ENCODE peak calls at places on chromosome 5, in nine cellular contexts. One of them, this sample, is unnamed.

GRCh38 chr5:98424681-98425454 is 348.6 kb upstream of the RGMB start:
- DNase-seq in fibroblast of villous mesenchyme: peak
- DNase-seq in activated T-cell treated with anti-CD3 and anti-CD28 coated beads for 48 hours: no peak
- DNase-seq in H4: no peak
- DNase-seq in SW 1271: no peak
- DNase-seq in GM23248: peak
- DNase-seq in activated gamma-delta T cell treated with anti-CD3 and anti-CD28 coated beads, Interleukin-2, amount 50 U/mL, for 16 hours: no peak
- DNase-seq in ascending aorta: no peak
- DNase-seq in NCI-H1105: no peak
- DNase-seq in this sample: no peak

GRCh38 chr5:101929628-101930027 is 366.5 kb downstream of the SLCO4C1 start:
- DNase-seq in fibroblast of villous mesenchyme: no peak
- DNase-seq in activated T-cell treated with anti-CD3 and anti-CD28 coated beads for 48 hours: no peak
- DNase-seq in H4: no peak
- DNase-seq in SW 1271: no peak
- DNase-seq in GM23248: no peak
- DNase-seq in activated gamma-delta T cell treated with anti-CD3 and anti-CD28 coated beads, Interleukin-2, amount 50 U/mL, for 16 hours: no peak
- DNase-seq in ascending aorta: no peak
- DNase-seq in NCI-H1105: no peak
- DNase-seq in this sample: no peak

GRCh38 chr5:129199308-129199707 is 104.8 kb downstream of the ISOC1 start:
- DNase-seq in fibroblast of villous mesenchyme: no peak
- DNase-seq in activated T-cell treated with anti-CD3 and anti-CD28 coated beads for 48 hours: no peak
- DNase-seq in H4: no peak
- DNase-seq in SW 1271: no peak
- DNase-seq in GM23248: no peak
- DNase-seq in activated gamma-delta T cell treated with anti-CD3 and anti-CD28 coated beads, Interleukin-2, amount 50 U/mL, for 16 hours: no peak
- DNase-seq in ascending aorta: no peak
- DNase-seq in NCI-H1105: no peak
- DNase-seq in this sample: no peak

GRCh38 chr5:168192120-168192519 is 99.3 kb upstream of the WWC1 start:
- DNase-seq in fibroblast of villous mesenchyme: no peak
- DNase-seq in activated T-cell treated with anti-CD3 and anti-CD28 coated beads for 48 hours: no peak
- DNase-seq in H4: no peak
- DNase-seq in SW 1271: no peak
- DNase-seq in GM23248: no peak
- DNase-seq in activated gamma-delta T cell treated with anti-CD3 and anti-CD28 coated beads, Interleukin-2, amount 50 U/mL, for 16 hours: no peak
- DNase-seq in ascending aorta: no peak
- DNase-seq in NCI-H1105: no peak
- DNase-seq in this sample: no peak

GRCh38 chr5:92554447-92555085 is 1026.5 kb downstream of the NR2F1-AS1 start:
- DNase-seq in fibroblast of villous mesenchyme: no peak
- DNase-seq in activated T-cell treated with anti-CD3 and anti-CD28 coated beads for 48 hours: no peak
- DNase-seq in H4: no peak
- DNase-seq in SW 1271: no peak
- DNase-seq in GM23248: no peak
- DNase-seq in activated gamma-delta T cell treated with anti-CD3 and anti-CD28 coated beads, Interleukin-2, amount 50 U/mL, for 16 hours: no peak
- DNase-seq in ascending aorta: no peak
- DNase-seq in NCI-H1105: no peak
- DNase-seq in this sample: no peak

GRCh38 chr5:21711854-21712752 is 1141.0 kb downstream of the CDH12 start:
- DNase-seq in fibroblast of villous mesenchyme: no peak
- DNase-seq in activated T-cell treated with anti-CD3 and anti-CD28 coated beads for 48 hours: no peak
- DNase-seq in H4: no peak
- DNase-seq in SW 1271: peak
- DNase-seq in GM23248: peak
- DNase-seq in activated gamma-delta T cell treated with anti-CD3 and anti-CD28 coated beads, Interleukin-2, amount 50 U/mL, for 16 hours: no peak
- DNase-seq in ascending aorta: no peak
- DNase-seq in NCI-H1105: no peak
- DNase-seq in this sample: no peak

GRCh38 chr5:76819851-76820280 is 1.0 kb downstream of the F2RL1 start:
- DNase-seq in fibroblast of villous mesenchyme: peak
- DNase-seq in activated T-cell treated with anti-CD3 and anti-CD28 coated beads for 48 hours: no peak
- DNase-seq in H4: no peak
- DNase-seq in SW 1271: no peak
- DNase-seq in GM23248: no peak
- DNase-seq in activated gamma-delta T cell treated with anti-CD3 and anti-CD28 coated beads, Interleukin-2, amount 50 U/mL, for 16 hours: no peak
- DNase-seq in ascending aorta: no peak
- DNase-seq in NCI-H1105: no peak
- DNase-seq in this sample: no peak

GRCh38 chr5:96595300-96596090 is 66.7 kb upstream of the CAST start:
- DNase-seq in fibroblast of villous mesenchyme: peak
- DNase-seq in activated T-cell treated with anti-CD3 and anti-CD28 coated beads for 48 hours: no peak
- DNase-seq in H4: peak
- DNase-seq in SW 1271: peak
- DNase-seq in GM23248: no peak
- DNase-seq in activated gamma-delta T cell treated with anti-CD3 and anti-CD28 coated beads, Interleukin-2, amount 50 U/mL, for 16 hours: no peak
- DNase-seq in ascending aorta: no peak
- DNase-seq in NCI-H1105: no peak
- DNase-seq in this sample: no peak

GRCh38 chr5:169667896-169668674 is 31.0 kb downstream of the DOCK2 start:
- DNase-seq in fibroblast of villous mesenchyme: no peak
- DNase-seq in activated T-cell treated with anti-CD3 and anti-CD28 coated beads for 48 hours: no peak
- DNase-seq in H4: peak
- DNase-seq in SW 1271: no peak
- DNase-seq in GM23248: peak
- DNase-seq in activated gamma-delta T cell treated with anti-CD3 and anti-CD28 coated beads, Interleukin-2, amount 50 U/mL, for 16 hours: no peak
- DNase-seq in ascending aorta: no peak
- DNase-seq in NCI-H1105: no peak
- DNase-seq in this sample: peak

GRCh38 chr5:173890195-173890951 is 2.2 kb downstream of the CPEB4 start:
- DNase-seq in fibroblast of villous mesenchyme: peak
- DNase-seq in activated T-cell treated with anti-CD3 and anti-CD28 coated beads for 48 hours: no peak
- DNase-seq in H4: peak
- DNase-seq in SW 1271: no peak
- DNase-seq in GM23248: peak
- DNase-seq in activated gamma-delta T cell treated with anti-CD3 and anti-CD28 coated beads, Interleukin-2, amount 50 U/mL, for 16 hours: no peak
- DNase-seq in ascending aorta: no peak
- DNase-seq in NCI-H1105: no peak
- DNase-seq in this sample: peak

GRCh38 chr5:88967633-88968585 is 84.9 kb upstream of the MEF2C start:
- DNase-seq in fibroblast of villous mesenchyme: no peak
- DNase-seq in activated T-cell treated with anti-CD3 and anti-CD28 coated beads for 48 hours: no peak
- DNase-seq in H4: no peak
- DNase-seq in SW 1271: no peak
- DNase-seq in GM23248: no peak
- DNase-seq in activated gamma-delta T cell treated with anti-CD3 and anti-CD28 coated beads, Interleukin-2, amount 50 U/mL, for 16 hours: no peak
- DNase-seq in ascending aorta: no peak
- DNase-seq in NCI-H1105: no peak
- DNase-seq in this sample: no peak

This sample was measured in NCI-H2227 treated with DMSO at 0.1 percent for 48 hours.